ENCODE peak calls at places on chromosomes 4 and X, in nine cellular contexts. P, O, X, A, H, U, D, E and R are unnamed samples.

GRCh38 chrX:154592505-154592904 is 7.6 kb downstream of the CTAG1A start:
- DNase-seq in P (no peak), O (no peak), X (peak), A (no peak), H (no peak), U (no peak), D (no peak), E (no peak), R (no peak)

GRCh38 chrX:20461576-20461975 is 194.9 kb upstream of the RPS6KA3 start:
- DNase-seq in P (no peak), O (no peak), X (no peak), A (no peak), H (no peak), U (no peak), D (no peak), E (no peak), R (peak)

GRCh38 chrX:102728646-102729045 is 8.1 kb downstream of the GPRASP3 start:
- DNase-seq in P (no peak), O (no peak), X (no peak), A (no peak), H (no peak), U (no peak), D (no peak), E (no peak), R (no peak)

GRCh38 chrX:68894513-68895338 is 65.9 kb downstream of the EFNB1 start:
- DNase-seq in P (peak), O (peak), X (peak), A (peak), H (peak), U (peak), D (no peak), E (peak), R (peak)

GRCh38 chrX:53239474-53239873 is 14.5 kb upstream of the KDM5C start:
- DNase-seq in P (no peak), O (no peak), X (no peak), A (no peak), H (no peak), U (no peak), D (no peak), E (peak), R (no peak)

GRCh38 chr4:102388636-102389035 is 43.4 kb upstream of the SLC39A8 start:
- DNase-seq in P (no peak), O (no peak), X (no peak), A (no peak), H (no peak), U (no peak), D (no peak), E (no peak), R (no peak)

GRCh38 chr4:48780867-48781219 is 764 bp upstream of the FRYL start:
- DNase-seq in P (peak), O (peak), X (no peak), A (peak), H (no peak), U (peak), D (peak), E (no peak), R (peak)

GRCh38 chrX:22276781-22277180 is 4.1 kb downstream of the CBLL2 start:
- DNase-seq in P (no peak), O (no peak), X (no peak), A (no peak), H (no peak), U (no peak), D (no peak), E (no peak), R (peak)

GRCh38 chr4:174604198-174604597 is 81.9 kb upstream of the HPGD start:
- DNase-seq in P (no peak), O (peak), X (no peak), A (no peak), H (no peak), U (no peak), D (no peak), E (no peak), R (no peak)

GRCh38 chr4:186078977-186079697 is 10.2 kb downstream of the TLR3 start:
- DNase-seq in P (no peak), O (no peak), X (no peak), A (no peak), H (no peak), U (no peak), D (no peak), E (peak), R (no peak)

GRCh38 chr4:159682996-159683395 is 580.1 kb downstream of the RAPGEF2 start:
- DNase-seq in P (no peak), O (no peak), X (no peak), A (no peak), H (no peak), U (no peak), D (no peak), E (no peak), R (no peak)

GRCh38 chr4:119268466-119268865 is 53.5 kb downstream of the FABP2 start:
- DNase-seq in P (peak), O (no peak), X (no peak), A (no peak), H (no peak), U (no peak), D (no peak), E (no peak), R (no peak)

GRCh38 chr4:88609387-88609786 is 17.1 kb downstream of the HERC3 start:
- DNase-seq in P (no peak), O (no peak), X (no peak), A (no peak), H (no peak), U (no peak), D (no peak), E (no peak), R (no peak)

GRCh38 chr4:184514121-184514988 is 40.0 kb upstream of the IRF2 start:
- DNase-seq in P (peak), O (no peak), X (no peak), A (peak), H (no peak), U (peak), D (peak), E (no peak), R (peak)

GRCh38 chr4:145679520-145679919 is 426 bp upstream of the C4orf51 start:
- DNase-seq in P (no peak), O (peak), X (no peak), A (peak), H (peak), U (peak), D (no peak), E (peak), R (peak)

GRCh38 chrX:77436682-77437081 is 10.5 kb upstream of the FGF16 start:
- DNase-seq in P (no peak), O (no peak), X (no peak), A (no peak), H (no peak), U (no peak), D (no peak), E (no peak), R (no peak)

GRCh38 chrX:40173662-40174593 is 76.2 kb upstream of the BCOR start:
- DNase-seq in P (peak), O (peak), X (no peak), A (peak), H (no peak), U (peak), D (peak), E (peak), R (no peak)

GRCh38 chr4:89307446-89308160 is at the start of gene GPRIN3:
- DNase-seq in P (peak), O (no peak), X (peak), A (peak), H (no peak), U (peak), D (peak), E (peak), R (peak)

GRCh38 chr4:94833394-94833793 is 75.6 kb downstream of the BMPR1B start:
- DNase-seq in P (no peak), O (no peak), X (no peak), A (no peak), H (no peak), U (no peak), D (no peak), E (no peak), R (no peak)

GRCh38 chr4:26576171-26576829 is 7.6 kb upstream of the TBC1D19 start:
- DNase-seq in P (no peak), O (no peak), X (no peak), A (peak), H (no peak), U (no peak), D (no peak), E (no peak), R (peak)

GRCh38 chr4:7332216-7333023 is 102.3 kb downstream of the PSAPL1 start:
- DNase-seq in P (no peak), O (no peak), X (peak), A (peak), H (no peak), U (peak), D (no peak), E (no peak), R (peak)

GRCh38 chrX:27679281-27679680 is 89.1 kb downstream of the DCAF8L2 start:
- DNase-seq in P (no peak), O (no peak), X (no peak), A (no peak), H (no peak), U (no peak), D (no peak), E (no peak), R (no peak)

GRCh38 chrX:133655262-133655913 is 240.1 kb upstream of the GPC4 start:
- DNase-seq in P (no peak), O (no peak), X (no peak), A (no peak), H (no peak), U (no peak), D (no peak), E (no peak), R (no peak)

GRCh38 chrX:27884654-27885053 is 76.9 kb downstream of the MAGEB10 start:
- DNase-seq in P (no peak), O (no peak), X (no peak), A (no peak), H (no peak), U (no peak), D (no peak), E (peak), R (no peak)

GRCh38 chrX:101550362-101550761 is at the start of gene ARMCX1:
- DNase-seq in P (peak), O (peak), X (peak), A (peak), H (peak), U (peak), D (no peak), E (peak), R (peak)

GRCh38 chr4:139611391-139611790 is 54.2 kb upstream of the MGST2 start:
- DNase-seq in P (no peak), O (no peak), X (no peak), A (no peak), H (no peak), U (no peak), D (no peak), E (no peak), R (no peak)

GRCh38 chrX:143642426-143642825 is 6.5 kb upstream of the SLITRK4 start:
- DNase-seq in P (no peak), O (no peak), X (no peak), A (no peak), H (no peak), U (no peak), D (no peak), E (no peak), R (no peak)

GRCh38 chr4:159146007-159146330 is 43.1 kb downstream of the RAPGEF2 start:
- DNase-seq in P (no peak), O (no peak), X (no peak), A (no peak), H (no peak), U (no peak), D (no peak), E (no peak), R (no peak)

GRCh38 chr4:64738240-64738639 is 329.0 kb upstream of the TECRL start:
- DNase-seq in P (no peak), O (no peak), X (no peak), A (no peak), H (no peak), U (no peak), D (no peak), E (no peak), R (no peak)

GRCh38 chr4:152848508-152848907 is 68.8 kb downstream of the ARFIP1 start:
- DNase-seq in P (no peak), O (no peak), X (no peak), A (no peak), H (no peak), U (no peak), D (no peak), E (no peak), R (no peak)

GRCh38 chrX:109967151-109967550 is 35.8 kb upstream of the TMEM164 start:
- DNase-seq in P (no peak), O (no peak), X (no peak), A (no peak), H (no peak), U (no peak), D (no peak), E (no peak), R (no peak)

GRCh38 chrX:118974908-118975671 is 672 bp downstream of the LONRF3 start:
- DNase-seq in P (peak), O (peak), X (peak), A (peak), H (no peak), U (peak), D (peak), E (peak), R (peak)